ENCODE peak calls at places on chromosomes 13 and 19, in seven cellular contexts. One of them, this sample, is unnamed.

GRCh38 chr19:2080336-2080988 is 15.7 kb downstream of the MOB3A start:
- DNase-seq in cardiac fibroblast: no peak
- DNase-seq in WERI-Rb-1: no peak
- DNase-seq in lung: peak
- DNase-seq in heart left ventricle: no peak
- DNase-seq in LNCaP clone FGC: no peak
- DNase-seq in posterior cingulate gyrus: no peak
- DNase-seq in this sample: no peak

GRCh38 chr19:1035998-1036621 is 3.8 kb upstream of the ABCA7 start:
- DNase-seq in WERI-Rb-1: no peak
- DNase-seq in posterior cingulate gyrus: no peak
- DNase-seq in lung: no peak
- DNase-seq in LNCaP clone FGC: no peak
- DNase-seq in cardiac fibroblast: no peak
- DNase-seq in heart left ventricle: no peak
- DNase-seq in this sample: no peak

GRCh38 chr13:47788844-47789243 is 212.2 kb downstream of the SUCLA2 start:
- DNase-seq in heart left ventricle: no peak
- DNase-seq in posterior cingulate gyrus: no peak
- DNase-seq in cardiac fibroblast: no peak
- DNase-seq in lung: no peak
- DNase-seq in LNCaP clone FGC: no peak
- DNase-seq in WERI-Rb-1: no peak
- DNase-seq in this sample: no peak

GRCh38 chr19:38875656-38876345 is 2.3 kb downstream of the RINL start:
- DNase-seq in cardiac fibroblast: no peak
- DNase-seq in heart left ventricle: peak
- DNase-seq in WERI-Rb-1: no peak
- DNase-seq in posterior cingulate gyrus: no peak
- DNase-seq in lung: no peak
- DNase-seq in LNCaP clone FGC: no peak
- DNase-seq in this sample: no peak

GRCh38 chr19:17086811-17087210 is 11.2 kb downstream of the MYO9B start:
- DNase-seq in heart left ventricle: no peak
- DNase-seq in LNCaP clone FGC: no peak
- DNase-seq in posterior cingulate gyrus: no peak
- DNase-seq in lung: no peak
- DNase-seq in cardiac fibroblast: no peak
- DNase-seq in WERI-Rb-1: no peak
- DNase-seq in this sample: no peak

GRCh38 chr13:108214511-108215383 is 589 bp downstream of the LIG4 start:
- DNase-seq in LNCaP clone FGC: no peak
- DNase-seq in posterior cingulate gyrus: no peak
- DNase-seq in heart left ventricle: peak
- DNase-seq in lung: no peak
- DNase-seq in WERI-Rb-1: peak
- DNase-seq in cardiac fibroblast: no peak
- DNase-seq in this sample: no peak

GRCh38 chr13:95896302-95896701 is 156.9 kb downstream of the UGGT2 start:
- DNase-seq in lung: no peak
- DNase-seq in heart left ventricle: no peak
- DNase-seq in posterior cingulate gyrus: no peak
- DNase-seq in WERI-Rb-1: no peak
- DNase-seq in LNCaP clone FGC: no peak
- DNase-seq in cardiac fibroblast: peak
- DNase-seq in this sample: no peak

GRCh38 chr13:101155920-101156319 is 260.4 kb downstream of the NALCN start:
- DNase-seq in heart left ventricle: no peak
- DNase-seq in cardiac fibroblast: no peak
- DNase-seq in lung: no peak
- DNase-seq in LNCaP clone FGC: no peak
- DNase-seq in WERI-Rb-1: no peak
- DNase-seq in posterior cingulate gyrus: no peak
- DNase-seq in this sample: no peak

GRCh38 chr19:31761281-31761913 is 412.2 kb upstream of the TSHZ3 start:
- DNase-seq in posterior cingulate gyrus: no peak
- DNase-seq in cardiac fibroblast: no peak
- DNase-seq in lung: no peak
- DNase-seq in heart left ventricle: no peak
- DNase-seq in LNCaP clone FGC: no peak
- DNase-seq in WERI-Rb-1: no peak
- DNase-seq in this sample: no peak

GRCh38 chr13:36778083-36778671 is 40.8 kb upstream of the RFXAP start:
- DNase-seq in lung: no peak
- DNase-seq in cardiac fibroblast: peak
- DNase-seq in LNCaP clone FGC: no peak
- DNase-seq in heart left ventricle: no peak
- DNase-seq in WERI-Rb-1: no peak
- DNase-seq in posterior cingulate gyrus: no peak
- DNase-seq in this sample: no peak

GRCh38 chr13:51778407-51778806 is 25.6 kb downstream of the DHRS12 start:
- DNase-seq in lung: no peak
- DNase-seq in heart left ventricle: no peak
- DNase-seq in WERI-Rb-1: no peak
- DNase-seq in posterior cingulate gyrus: no peak
- DNase-seq in LNCaP clone FGC: no peak
- DNase-seq in cardiac fibroblast: no peak
- DNase-seq in this sample: no peak

GRCh38 chr13:108911807-108912206 is 282.4 kb downstream of the MYO16 start:
- DNase-seq in WERI-Rb-1: no peak
- DNase-seq in posterior cingulate gyrus: no peak
- DNase-seq in heart left ventricle: no peak
- DNase-seq in cardiac fibroblast: no peak
- DNase-seq in LNCaP clone FGC: peak
- DNase-seq in lung: no peak
- DNase-seq in this sample: no peak

GRCh38 chr19:19474950-19475781 is 40.2 kb downstream of the TSSK6 start:
- DNase-seq in lung: no peak
- DNase-seq in cardiac fibroblast: no peak
- DNase-seq in LNCaP clone FGC: no peak
- DNase-seq in WERI-Rb-1: no peak
- DNase-seq in posterior cingulate gyrus: no peak
- DNase-seq in heart left ventricle: no peak
- DNase-seq in this sample: no peak

GRCh38 chr13:71625183-71625582 is 241.8 kb downstream of the DACH1 start:
- DNase-seq in LNCaP clone FGC: no peak
- DNase-seq in heart left ventricle: no peak
- DNase-seq in cardiac fibroblast: no peak
- DNase-seq in lung: no peak
- DNase-seq in WERI-Rb-1: no peak
- DNase-seq in posterior cingulate gyrus: no peak
- DNase-seq in this sample: no peak

GRCh38 chr19:14775855-14776254 is 2.5 kb downstream of the ADGRE2 start:
- DNase-seq in WERI-Rb-1: no peak
- DNase-seq in posterior cingulate gyrus: no peak
- DNase-seq in LNCaP clone FGC: no peak
- DNase-seq in heart left ventricle: peak
- DNase-seq in lung: no peak
- DNase-seq in cardiac fibroblast: no peak
- DNase-seq in this sample: no peak

GRCh38 chr13:40149611-40150283 is 494.3 kb downstream of the COG6 start:
- DNase-seq in cardiac fibroblast: peak
- DNase-seq in LNCaP clone FGC: no peak
- DNase-seq in heart left ventricle: no peak
- DNase-seq in lung: no peak
- DNase-seq in WERI-Rb-1: no peak
- DNase-seq in posterior cingulate gyrus: no peak
- DNase-seq in this sample: no peak

GRCh38 chr13:98393873-98394272 is 183.0 kb downstream of the STK24 start:
- DNase-seq in heart left ventricle: no peak
- DNase-seq in LNCaP clone FGC: no peak
- DNase-seq in lung: no peak
- DNase-seq in WERI-Rb-1: no peak
- DNase-seq in posterior cingulate gyrus: no peak
- DNase-seq in cardiac fibroblast: no peak
- DNase-seq in this sample: no peak

GRCh38 chr13:74869846-74870245 is 612.1 kb downstream of the TBC1D4 start:
- DNase-seq in heart left ventricle: no peak
- DNase-seq in lung: no peak
- DNase-seq in posterior cingulate gyrus: no peak
- DNase-seq in LNCaP clone FGC: no peak
- DNase-seq in cardiac fibroblast: peak
- DNase-seq in WERI-Rb-1: no peak
- DNase-seq in this sample: no peak

GRCh38 chr13:30731658-30732390 is 3.5 kb upstream of the ALOX5AP start:
- DNase-seq in LNCaP clone FGC: no peak
- DNase-seq in heart left ventricle: no peak
- DNase-seq in WERI-Rb-1: no peak
- DNase-seq in posterior cingulate gyrus: no peak
- DNase-seq in lung: no peak
- DNase-seq in cardiac fibroblast: no peak
- DNase-seq in this sample: no peak

GRCh38 chr19:2587001-2587719 is 111.2 kb downstream of the GADD45B start:
- DNase-seq in cardiac fibroblast: peak
- DNase-seq in LNCaP clone FGC: no peak
- DNase-seq in heart left ventricle: no peak
- DNase-seq in WERI-Rb-1: no peak
- DNase-seq in lung: no peak
- DNase-seq in posterior cingulate gyrus: no peak
- DNase-seq in this sample: no peak

GRCh38 chr19:51710163-51710562 is 13.6 kb downstream of the HAS1 start:
- DNase-seq in cardiac fibroblast: peak
- DNase-seq in lung: no peak
- DNase-seq in posterior cingulate gyrus: no peak
- DNase-seq in WERI-Rb-1: no peak
- DNase-seq in heart left ventricle: no peak
- DNase-seq in LNCaP clone FGC: no peak
- DNase-seq in this sample: no peak

GRCh38 chr13:67076378-67076777 is 153.8 kb downstream of the PCDH9 start:
- DNase-seq in LNCaP clone FGC: no peak
- DNase-seq in lung: no peak
- DNase-seq in WERI-Rb-1: no peak
- DNase-seq in cardiac fibroblast: peak
- DNase-seq in heart left ventricle: no peak
- DNase-seq in posterior cingulate gyrus: no peak
- DNase-seq in this sample: no peak

GRCh38 chr19:49411681-49412321 is 11.4 kb downstream of the PTH2 start:
- DNase-seq in posterior cingulate gyrus: no peak
- DNase-seq in heart left ventricle: no peak
- DNase-seq in cardiac fibroblast: no peak
- DNase-seq in WERI-Rb-1: no peak
- DNase-seq in lung: no peak
- DNase-seq in LNCaP clone FGC: no peak
- DNase-seq in this sample: no peak

GRCh38 chr19:10863107-10863700 is 8.1 kb upstream of the CARM1 start:
- DNase-seq in posterior cingulate gyrus: no peak
- DNase-seq in WERI-Rb-1: no peak
- DNase-seq in cardiac fibroblast: peak
- DNase-seq in LNCaP clone FGC: no peak
- DNase-seq in heart left ventricle: peak
- DNase-seq in lung: no peak
- DNase-seq in this sample: no peak

GRCh38 chr13:114049626-114050101 is 75.8 kb upstream of the C13orf46 start:
- DNase-seq in heart left ventricle: peak
- DNase-seq in posterior cingulate gyrus: no peak
- DNase-seq in WERI-Rb-1: no peak
- DNase-seq in lung: no peak
- DNase-seq in cardiac fibroblast: no peak
- DNase-seq in LNCaP clone FGC: no peak
- DNase-seq in this sample: no peak

GRCh38 chr13:27257648-27258253 is 6.4 kb downstream of the RPL21 start:
- DNase-seq in cardiac fibroblast: no peak
- DNase-seq in WERI-Rb-1: no peak
- DNase-seq in LNCaP clone FGC: no peak
- DNase-seq in posterior cingulate gyrus: no peak
- DNase-seq in heart left ventricle: no peak
- DNase-seq in lung: no peak
- DNase-seq in this sample: no peak

GRCh38 chr19:13483215-13483614 is 23.1 kb downstream of the CACNA1A start:
- DNase-seq in lung: no peak
- DNase-seq in cardiac fibroblast: no peak
- DNase-seq in heart left ventricle: no peak
- DNase-seq in posterior cingulate gyrus: no peak
- DNase-seq in LNCaP clone FGC: no peak
- DNase-seq in WERI-Rb-1: no peak
- DNase-seq in this sample: no peak

GRCh38 chr13:110418944-110419343 is 111.9 kb downstream of the COL4A2 start:
- DNase-seq in lung: no peak
- DNase-seq in cardiac fibroblast: no peak
- DNase-seq in WERI-Rb-1: no peak
- DNase-seq in LNCaP clone FGC: no peak
- DNase-seq in posterior cingulate gyrus: no peak
- DNase-seq in heart left ventricle: no peak
- DNase-seq in this sample: no peak

This sample was measured in D341Med.